ENCODE peak calls at places on chromosomes 6 and 20, in nine cellular contexts. E is endothelial cell, J is ovary, M is coronary artery, D is sigmoid colon, A is AG10803, X is psoas muscle, T is fibroblast of mammary gland, S is body of pancreas. N is an unnamed sample.

GRCh38 chr20:47681977-47682812 is 103.1 kb downstream of the SULF2 start:
- DNase-seq in M (no peak), A (peak), T (peak), J (peak), E (no peak), S (no peak), X (peak), D (peak), N (no peak)

GRCh38 chr6:10567256-10568041 is 46.3 kb downstream of the GCNT2 start:
- DNase-seq in X (no peak), J (no peak), S (no peak), E (no peak), T (no peak), D (no peak), M (no peak), A (no peak), N (no peak)

GRCh38 chr6:2209226-2209809 is 36.1 kb downstream of the GMDS start:
- DNase-seq in A (no peak), T (peak), S (peak), J (no peak), M (no peak), X (peak), E (peak), D (no peak), N (no peak)

GRCh38 chr20:18585134-18585533 is 2.7 kb upstream of the DTD1 start:
- DNase-seq in J (no peak), A (peak), D (no peak), T (peak), X (no peak), E (no peak), S (no peak), M (no peak), N (no peak)

GRCh38 chr6:117399924-117400323 is 25.8 kb downstream of the ROS1 start:
- DNase-seq in T (no peak), A (no peak), S (no peak), J (no peak), E (no peak), X (no peak), M (no peak), D (no peak), N (no peak)

GRCh38 chr6:152571089-152571488 is 66.1 kb downstream of the SYNE1 start:
- DNase-seq in D (no peak), J (no peak), E (no peak), A (no peak), S (no peak), T (no peak), M (no peak), X (no peak), N (no peak)

GRCh38 chr6:14596410-14596809 is 478.8 kb downstream of the CD83 start:
- DNase-seq in X (no peak), T (peak), A (peak), E (no peak), S (no peak), J (no peak), M (no peak), D (peak), N (no peak)

GRCh38 chr20:57782631-57783041 is 72.8 kb upstream of the PMEPA1 start:
- DNase-seq in D (no peak), J (no peak), E (no peak), X (no peak), S (no peak), M (no peak), A (no peak), T (no peak), N (no peak)

GRCh38 chr6:142478117-142478516 is 176.3 kb downstream of the ADGRG6 start:
- DNase-seq in D (no peak), T (peak), M (no peak), A (peak), J (no peak), S (no peak), X (no peak), E (no peak), N (no peak)

GRCh38 chr6:36063318-36063717 is 35.7 kb downstream of the MAPK14 start:
- DNase-seq in J (no peak), M (no peak), A (no peak), X (no peak), D (no peak), S (no peak), T (no peak), E (no peak), N (no peak)

GRCh38 chr20:33475381-33476160 is 14.3 kb upstream of the CBFA2T2 start:
- DNase-seq in S (no peak), A (no peak), E (no peak), J (no peak), D (no peak), X (no peak), M (no peak), T (no peak), N (no peak)

GRCh38 chr6:3455121-3455489 is 1.7 kb downstream of the SLC22A23 start:
- DNase-seq in T (no peak), X (no peak), A (no peak), E (no peak), J (no peak), S (peak), M (no peak), D (no peak), N (no peak)

GRCh38 chr6:152316024-152316423 is 321.1 kb downstream of the SYNE1 start:
- DNase-seq in T (peak), E (no peak), X (peak), D (peak), M (peak), J (no peak), A (peak), S (no peak), N (no peak)

GRCh38 chr20:58647162-58647813 is 3.8 kb upstream of the STX16 start:
- DNase-seq in E (no peak), D (peak), J (no peak), T (no peak), M (no peak), X (no peak), A (no peak), S (no peak), N (no peak)

GRCh38 chr20:36153754-36154695 is 515 bp upstream of the EPB41L1 start:
- DNase-seq in A (peak), S (peak), J (peak), M (peak), E (peak), D (peak), X (peak), T (peak), N (peak)

GRCh38 chr20:18156045-18156444 is 18.4 kb downstream of the KAT14 start:
- DNase-seq in E (no peak), A (no peak), J (no peak), D (no peak), T (no peak), S (no peak), M (no peak), X (no peak), N (no peak)

GRCh38 chr20:11056414-11056813 is 382.6 kb upstream of the JAG1 start:
- DNase-seq in D (no peak), T (no peak), E (no peak), J (no peak), X (no peak), S (no peak), A (no peak), M (no peak), N (no peak)

GRCh38 chr6:30915591-30915946 is 1.5 kb downstream of the VARS2 start:
- DNase-seq in T (peak), D (no peak), S (peak), A (peak), J (peak), E (peak), X (no peak), M (no peak), N (peak)

GRCh38 chr6:91476000-91476399 is 889.1 kb upstream of the MAP3K7 start:
- DNase-seq in E (no peak), D (no peak), X (no peak), T (peak), A (no peak), S (peak), J (no peak), M (no peak), N (no peak)

GRCh38 chr6:117481278-117481925 is 1.1 kb upstream of the DCBLD1 start:
- DNase-seq in T (no peak), X (no peak), D (no peak), S (no peak), A (no peak), J (no peak), M (no peak), E (peak), N (no peak)

GRCh38 chr6:138533667-138534066 is 34.4 kb upstream of the NHSL1 start:
- DNase-seq in M (no peak), E (no peak), D (no peak), X (no peak), J (no peak), A (no peak), T (no peak), S (no peak), N (no peak)

GRCh38 chr6:96760153-96760687 is 77.1 kb downstream of the GPR63 start:
- DNase-seq in T (no peak), S (no peak), J (no peak), A (no peak), M (no peak), X (no peak), D (no peak), E (no peak), N (no peak)

GRCh38 chr6:33904050-33904827 is 100.4 kb upstream of the MLN start:
- DNase-seq in S (peak), E (no peak), A (no peak), T (no peak), X (no peak), D (no peak), J (no peak), M (no peak), N (peak)

GRCh38 chr20:51995038-51995437 is 192.7 kb upstream of the SALL4 start:
- DNase-seq in M (no peak), T (peak), A (peak), J (no peak), D (no peak), E (no peak), S (no peak), X (no peak), N (no peak)

GRCh38 chr6:109186012-109186411 is 90.7 kb downstream of the CEP57L1 start:
- DNase-seq in J (no peak), S (no peak), X (no peak), M (no peak), T (no peak), A (no peak), E (no peak), D (no peak), N (no peak)

GRCh38 chr6:109179507-109179906 is 84.2 kb downstream of the CEP57L1 start:
- DNase-seq in T (no peak), A (no peak), J (no peak), M (no peak), S (no peak), X (no peak), D (no peak), E (no peak), N (no peak)

GRCh38 chr6:109182590-109182989 is 87.3 kb downstream of the CEP57L1 start:
- DNase-seq in T (no peak), A (no peak), E (no peak), D (no peak), M (no peak), X (no peak), J (no peak), S (no peak), N (no peak)

GRCh38 chr6:109184638-109185037 is 89.3 kb downstream of the CEP57L1 start:
- DNase-seq in D (no peak), S (no peak), J (no peak), M (no peak), T (no peak), X (no peak), E (no peak), A (no peak), N (no peak)

DNA sequence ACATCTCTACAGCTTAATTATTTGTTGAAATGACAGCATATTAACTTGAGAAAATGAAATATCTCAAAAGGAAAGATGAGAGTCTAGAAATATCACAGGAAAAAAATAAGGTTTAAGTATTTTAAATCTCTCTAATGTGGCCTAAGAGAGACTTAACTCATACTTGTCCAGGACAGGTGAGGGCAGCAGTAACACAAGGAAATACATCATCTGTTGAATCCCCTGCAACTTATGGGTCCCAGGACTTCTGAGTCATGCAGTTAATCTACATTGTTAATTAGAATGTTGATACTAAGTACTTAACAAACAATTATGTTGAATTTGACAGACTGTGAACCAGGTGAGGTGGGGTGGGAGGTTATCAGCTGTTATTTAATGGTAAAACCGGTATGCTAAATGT is 87.8 kb downstream of the CEP57L1 start:
- DNase-seq in T (peak), A (no peak), S (no peak), J (no peak), E (no peak), D (no peak), M (no peak), X (no peak), N (no peak)
- TF ChIP-seq CTCF in T (no peak), A (no peak), S (no peak), J (no peak), E (no peak), D (no peak), M (no peak), X (no peak), N (no peak)

DNA sequence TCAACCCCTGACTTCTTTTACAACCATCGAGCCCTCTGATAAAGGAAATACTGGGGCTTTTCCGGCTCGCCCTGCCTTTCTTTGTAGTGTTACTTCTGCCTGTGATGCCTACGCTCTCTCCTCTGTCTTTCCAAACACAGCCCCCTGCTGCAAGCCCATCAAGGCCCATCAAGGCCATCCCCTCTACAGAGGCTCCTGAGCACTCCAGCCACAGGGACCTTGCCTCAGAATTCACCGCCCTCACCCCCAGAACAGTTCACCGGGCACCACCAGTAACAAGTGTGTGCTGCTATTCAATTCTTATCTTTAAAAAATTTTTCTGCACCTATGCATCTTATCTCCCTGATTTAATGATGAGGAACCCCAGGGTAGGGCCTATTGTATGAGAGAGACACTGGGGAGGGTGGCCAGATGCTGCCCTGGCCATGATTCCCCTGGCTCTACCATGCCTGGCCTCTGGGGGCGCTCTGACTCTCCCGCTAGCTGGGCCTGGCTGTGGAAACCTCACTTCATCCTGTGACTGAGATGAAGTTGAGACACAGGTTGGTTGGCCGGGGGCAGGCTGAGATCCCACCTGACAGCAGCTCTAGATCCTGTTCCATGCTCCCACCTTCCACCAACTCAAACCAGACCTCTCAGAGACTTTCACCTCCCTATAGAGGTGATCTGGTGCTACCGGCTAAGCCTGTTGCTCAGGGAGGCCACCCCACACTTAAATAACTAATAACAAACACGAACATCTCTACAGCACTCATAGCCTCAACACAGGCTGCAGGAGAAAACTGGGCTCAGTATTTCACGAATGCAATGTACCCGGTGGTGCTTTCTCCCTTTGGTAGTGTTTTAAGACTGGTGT is 19.2 kb upstream of the GLP1R start:
- DNase-seq in D (no peak), X (no peak), T (peak), J (no peak), M (no peak), A (no peak), S (peak), E (peak), N (peak)
- TF ChIP-seq CTCF in D (no peak), X (peak), T (peak), J (no peak), M (no peak), A (peak), S (peak), E (peak), N (peak)

GRCh38 chr20:39700527-39700926 is 738.4 kb downstream of the DHX35 start:
- DNase-seq in A (no peak), X (no peak), D (no peak), T (no peak), J (no peak), S (no peak), E (no peak), M (no peak), N (no peak)
- TF ChIP-seq CTCF in A (no peak), X (no peak), D (no peak), T (no peak), J (no peak), S (no peak), E (no peak), M (no peak), N (no peak)

DNA sequence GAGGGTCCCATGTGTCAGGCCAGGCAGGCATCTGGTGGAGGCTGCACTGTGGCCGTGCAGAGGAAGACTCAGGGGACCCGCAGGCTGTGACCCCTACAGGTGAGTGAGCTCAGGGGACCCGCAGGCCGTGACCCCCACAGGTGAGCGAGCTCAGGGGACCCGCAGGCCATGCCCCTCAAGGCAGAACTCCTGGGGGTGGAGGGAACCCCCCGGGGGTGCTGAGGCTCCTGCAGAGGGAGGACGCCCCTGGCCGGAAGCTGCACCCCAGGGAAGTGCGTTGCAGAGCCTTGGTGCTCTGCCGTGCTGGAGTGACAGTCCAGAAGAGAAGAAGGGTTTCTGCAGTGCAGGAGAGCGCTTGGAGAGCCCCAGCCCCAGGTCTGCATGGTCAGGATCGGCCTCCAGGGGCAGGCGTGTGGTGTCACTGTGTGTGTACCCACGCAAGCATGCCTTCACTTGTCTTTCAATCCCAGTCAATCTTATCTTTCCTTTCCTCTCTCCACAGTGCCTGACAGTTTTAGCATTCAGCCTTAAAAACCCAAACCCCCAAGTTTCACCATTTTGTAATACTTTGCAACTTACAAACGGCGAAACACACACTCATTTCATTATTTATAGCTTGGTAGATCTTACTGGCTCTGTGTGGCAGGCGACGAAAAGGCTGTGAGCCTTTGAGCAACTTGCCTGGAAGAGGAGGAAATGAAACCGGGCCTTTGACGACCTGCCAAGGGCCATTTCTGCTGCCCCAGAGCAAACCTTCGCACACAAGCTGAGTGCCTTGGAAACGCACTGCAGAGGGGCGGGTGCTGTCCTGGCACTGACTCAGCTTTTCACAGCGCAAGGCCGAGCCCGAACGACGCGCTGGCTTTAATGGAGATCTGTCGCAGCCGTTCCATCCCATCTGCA is 101.4 kb upstream of the AGPAT4 start:
- DNase-seq in A (peak), M (no peak), E (peak), X (peak), S (peak), J (no peak), D (peak), T (peak), N (no peak)
- TF ChIP-seq CTCF in A (peak), M (no peak), E (no peak), X (peak), S (no peak), J (no peak), D (no peak), T (no peak), N (peak)

DNA sequence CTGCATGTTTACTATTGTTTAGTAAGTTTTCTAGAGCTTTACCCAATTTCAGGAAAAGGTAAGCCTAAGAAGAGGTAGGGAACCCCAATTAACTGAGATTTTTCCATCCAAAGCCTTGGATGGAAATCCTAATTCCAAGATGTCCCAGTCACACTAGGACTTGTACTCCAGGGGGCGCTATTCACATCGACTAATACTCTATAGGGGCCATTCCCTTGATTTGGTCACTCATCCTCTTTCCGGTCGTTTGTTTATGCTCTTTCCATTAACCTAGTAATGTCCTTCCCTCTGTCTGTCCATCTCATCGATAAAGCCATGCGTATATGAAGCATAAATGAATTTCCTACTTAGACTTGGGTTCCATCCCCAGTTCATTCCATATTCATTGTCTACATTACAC is 80.8 kb upstream of the FUCA2 start:
- DNase-seq in X (no peak), E (peak), T (peak), J (no peak), A (no peak), M (no peak), D (no peak), S (no peak), N (no peak)
- TF ChIP-seq CTCF in X (peak), E (peak), T (peak), J (no peak), A (no peak), M (no peak), D (no peak), S (peak), N (peak)

DNA sequence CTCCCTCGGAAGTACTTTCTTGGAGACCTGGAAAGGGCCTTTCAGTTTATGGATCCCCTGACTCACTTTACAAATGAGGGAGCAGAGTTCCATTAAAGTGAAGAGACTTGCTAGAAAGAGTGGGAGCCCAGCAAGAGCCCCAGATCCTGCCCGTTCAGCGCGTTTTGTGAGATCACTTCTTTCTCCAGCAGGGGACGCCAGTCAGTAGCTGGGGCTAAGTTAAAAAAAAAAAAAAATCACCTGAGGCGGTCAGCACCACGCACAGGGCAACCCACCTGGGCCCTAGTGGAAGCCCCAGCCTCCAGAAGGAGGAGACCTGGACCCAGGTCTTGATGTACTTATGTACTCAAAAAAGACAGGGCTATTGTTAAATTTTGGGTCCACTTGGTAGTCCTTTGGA is 274.5 kb upstream of the RNF24 start:
- DNase-seq in S (no peak), X (no peak), T (no peak), M (no peak), J (no peak), D (no peak), A (no peak), E (no peak), N (no peak)
- TF ChIP-seq CTCF in S (no peak), X (no peak), T (peak), M (no peak), J (no peak), D (no peak), A (no peak), E (no peak), N (no peak)